ENCODE peak calls at places on chromosomes 5 and 9, in seven cellular contexts. G is HCT116, T is H1, H is K562, W is GM12878, U is SK-N-SH, V is HepG2. A is an unnamed sample.

GRCh38 chr5:150136290-150136689 is 19.4 kb downstream of the PDGFRB start:
- DNase-seq in H (no peak), U (peak), V (no peak), W (no peak), T (no peak), G (no peak), A (no peak)

GRCh38 chr5:147763791-147764525 is 18.6 kb downstream of the JAKMIP2 start:
- DNase-seq in T (no peak), U (no peak), G (no peak), V (peak), W (no peak), H (no peak), A (no peak)

GRCh38 chr9:136023401-136024225 is 62.4 kb upstream of the UBAC1 start:
- DNase-seq in U (peak), H (no peak), W (no peak), V (no peak), G (no peak), T (peak), A (no peak)

GRCh38 chr5:167050568-167051214 is 1240.8 kb upstream of the WWC1 start:
- DNase-seq in H (no peak), G (no peak), T (peak), U (no peak), V (no peak), W (no peak), A (no peak)

GRCh38 chr9:130430734-130431535 is 13.8 kb upstream of the ASS1 start:
- DNase-seq in W (no peak), G (no peak), T (no peak), U (no peak), H (no peak), V (no peak), A (no peak)

GRCh38 chr9:18463991-18464390 is 10.0 kb upstream of the ADAMTSL1 start:
- DNase-seq in G (no peak), W (no peak), U (no peak), H (no peak), V (no peak), T (no peak), A (no peak)

GRCh38 chr5:65142511-65143011 is 339.2 kb downstream of the ADAMTS6 start:
- DNase-seq in G (no peak), V (no peak), T (no peak), U (no peak), W (no peak), H (no peak), A (no peak)

GRCh38 chr5:151315998-151316597 is 12.5 kb upstream of the SLC36A3 start:
- DNase-seq in T (peak), U (peak), H (peak), W (peak), V (peak), G (peak), A (peak)

GRCh38 chr5:53008751-53009150 is 19.6 kb downstream of the ITGA2 start:
- DNase-seq in H (no peak), U (no peak), T (no peak), V (no peak), G (peak), W (no peak), A (no peak)

GRCh38 chr9:8784813-8785212 is 985.2 kb upstream of the DMAC1 start:
- DNase-seq in W (no peak), G (no peak), U (no peak), V (no peak), H (no peak), T (no peak), A (no peak)

GRCh38 chr5:23235246-23235645 is 272.2 kb upstream of the PRDM9 start:
- DNase-seq in T (no peak), V (no peak), G (no peak), W (no peak), U (no peak), H (no peak), A (no peak)

GRCh38 chr9:128115187-128116103 is 12.1 kb downstream of the PTGES2 start:
- DNase-seq in H (peak), G (no peak), U (no peak), T (no peak), V (peak), W (no peak), A (no peak)

GRCh38 chr5:180126716-180127681 is 55.4 kb upstream of the RNF130 start:
- DNase-seq in V (no peak), T (peak), H (peak), G (no peak), U (peak), W (no peak), A (peak)

GRCh38 chr5:38463634-38464521 is 92.6 kb downstream of the LIFR start:
- DNase-seq in W (no peak), V (peak), T (no peak), G (peak), H (no peak), U (no peak), A (peak)

GRCh38 chr5:149471406-149472183 is 79.6 kb downstream of the CSNK1A1 start:
- DNase-seq in T (no peak), G (no peak), U (no peak), H (peak), V (no peak), W (no peak), A (no peak)

GRCh38 chr9:116646661-116647514 is 40.2 kb upstream of the TRIM32 start:
- DNase-seq in H (peak), W (no peak), T (no peak), U (peak), G (peak), V (peak), A (peak)

GRCh38 chr5:8730194-8730593 is 815.7 kb downstream of the SEMA5A start:
- DNase-seq in V (no peak), T (no peak), W (no peak), U (no peak), H (no peak), G (no peak), A (no peak)

GRCh38 chr5:111779260-111780254 is 22.6 kb upstream of the NREP start:
- DNase-seq in W (no peak), T (no peak), V (no peak), H (no peak), U (no peak), G (no peak), A (no peak)

GRCh38 chr5:51397996-51398395 is 14.7 kb downstream of the ISL1 start:
- DNase-seq in W (no peak), U (no peak), V (no peak), T (no peak), H (no peak), G (no peak), A (no peak)

GRCh38 chr5:90940227-90940995 is 381.8 kb downstream of the ADGRV1 start:
- DNase-seq in G (no peak), W (peak), U (peak), T (peak), H (peak), V (no peak), A (no peak)

GRCh38 chr5:40680741-40681350 is 1.1 kb downstream of the PTGER4 start:
- DNase-seq in V (no peak), G (no peak), H (no peak), W (no peak), U (peak), T (peak), A (no peak)

GRCh38 chr5:143234162-143234842 is 169.2 kb downstream of the NR3C1 start:
- DNase-seq in W (no peak), G (no peak), U (no peak), H (no peak), T (no peak), V (peak), A (no peak)

GRCh38 chr9:91429501-91429900 is 5.9 kb upstream of the NFIL3 start:
- DNase-seq in H (no peak), W (no peak), T (no peak), G (no peak), U (no peak), V (no peak), A (no peak)

GRCh38 chr5:165334186-165334585 is 1828.8 kb downstream of the MAT2B start:
- DNase-seq in V (no peak), H (no peak), W (no peak), T (no peak), G (no peak), U (no peak), A (no peak)

GRCh38 chr9:20658677-20659473 is 25.2 kb upstream of the FOCAD start:
- DNase-seq in U (no peak), V (no peak), W (no peak), H (no peak), G (no peak), T (no peak), A (no peak)

GRCh38 chr9:6215562-6215961 is at the start of gene IL33:
- DNase-seq in G (no peak), U (peak), H (no peak), W (no peak), V (no peak), T (no peak), A (no peak)

DNA sequence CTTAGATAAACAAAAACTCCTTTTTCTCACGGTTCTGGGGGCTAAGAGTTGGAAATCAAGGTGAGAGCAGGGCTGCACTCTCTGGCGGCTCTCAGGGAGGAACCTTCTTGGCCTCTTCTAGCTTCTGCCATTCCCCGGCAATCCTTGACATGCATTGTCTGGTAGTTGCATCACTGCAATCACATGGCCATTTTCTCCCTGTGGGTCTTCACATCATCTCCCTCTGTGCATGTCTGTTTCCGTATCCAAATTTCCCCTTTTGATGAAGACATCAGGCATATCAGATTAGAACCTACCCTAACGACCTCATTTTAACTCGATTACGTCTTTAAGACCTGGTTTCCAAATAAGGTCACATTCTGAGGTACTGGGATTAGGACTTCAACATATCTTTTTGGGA is 129.2 kb upstream of the MAN2A1 start:
- DNase-seq in H (no peak), U (no peak), V (no peak), G (no peak), W (no peak), T (no peak), A (no peak)
- TF ChIP-seq JUND in H (no peak), U (no peak), V (no peak), G (no peak), W (no peak), T (no peak), A (no peak)

DNA sequence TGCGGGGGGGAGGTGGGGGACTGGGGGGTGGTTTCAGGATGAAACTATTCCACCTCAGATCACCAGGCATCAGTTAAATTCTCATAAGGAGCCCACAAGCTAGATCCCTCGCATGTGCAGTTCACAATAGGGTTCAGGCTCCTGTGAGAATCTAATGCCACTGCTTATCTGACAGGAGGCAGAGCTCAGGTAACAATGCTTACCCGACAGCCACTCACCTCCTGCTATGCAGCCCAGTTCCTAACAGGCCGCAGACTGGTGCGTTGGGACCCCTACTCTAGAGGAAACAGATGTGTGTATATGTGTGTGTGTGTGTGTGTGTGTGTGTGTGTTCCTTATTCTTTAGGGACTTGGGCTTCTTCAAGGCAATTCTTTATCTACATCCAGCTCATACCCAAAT is 352.3 kb upstream of the CCNH start:
- DNase-seq in V (no peak), H (no peak), W (no peak), U (no peak), G (no peak), T (no peak), A (no peak)
- TF ChIP-seq JUND in V (no peak), H (no peak), W (no peak), U (no peak), G (no peak), T (no peak), A (no peak)

DNA sequence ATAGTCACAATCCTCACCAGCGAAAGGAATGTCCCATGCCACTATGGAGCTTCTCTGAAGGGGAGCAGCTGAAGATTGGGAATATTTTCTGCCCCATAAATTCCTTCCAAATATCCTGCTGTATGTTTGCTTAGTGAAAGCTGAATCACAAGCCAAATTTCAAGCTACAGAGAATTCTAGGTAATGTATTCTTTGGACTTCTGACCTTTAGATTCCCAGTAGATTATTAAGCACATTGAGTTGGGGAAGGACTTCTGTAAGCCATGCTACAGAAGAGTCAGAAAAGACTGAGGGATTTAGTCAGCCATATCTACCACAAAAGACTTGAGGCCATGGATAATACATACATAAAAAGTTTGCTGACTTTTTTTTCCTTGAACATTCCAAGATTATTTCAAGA is 1342.0 kb upstream of the NUDT12 start:
- DNase-seq in U (no peak), V (no peak), G (no peak), T (no peak), W (no peak), H (no peak), A (no peak)
- TF ChIP-seq JUND in U (no peak), V (no peak), G (no peak), T (no peak), W (no peak), H (no peak), A (no peak)

DNA sequence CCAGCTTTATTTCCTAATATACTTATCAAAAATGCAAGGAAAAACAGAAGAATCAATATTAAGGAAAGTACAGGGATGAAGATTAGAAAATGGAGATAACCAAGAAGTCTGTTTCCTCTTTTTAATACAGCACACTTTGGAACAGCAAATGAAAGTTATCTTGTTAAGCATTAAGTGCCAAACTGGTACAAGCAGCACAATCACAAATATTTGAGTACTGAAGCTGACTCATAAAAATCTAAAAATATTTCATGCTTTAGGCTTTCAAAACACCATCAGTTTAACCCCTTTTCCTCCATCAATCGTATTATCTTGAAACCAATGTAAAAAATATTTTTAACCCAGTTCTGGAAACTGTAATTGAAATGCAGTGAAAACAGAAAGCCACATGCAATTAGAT is 2.7 kb downstream of the FBXW11 start:
- DNase-seq in U (no peak), W (no peak), H (no peak), V (no peak), T (no peak), G (no peak), A (no peak)
- TF ChIP-seq JUND in U (no peak), W (no peak), H (no peak), V (no peak), T (no peak), G (no peak), A (no peak)

GRCh38 chr5:12703254-12703653 is 799.0 kb upstream of the CTNND2 start:
- DNase-seq in T (no peak), H (no peak), V (no peak), G (no peak), W (no peak), U (no peak), A (no peak)

GRCh38 chr5:12707560-12707959 is 803.3 kb upstream of the CTNND2 start:
- DNase-seq in T (no peak), V (no peak), W (no peak), G (no peak), H (no peak), U (no peak), A (no peak)

DNA sequence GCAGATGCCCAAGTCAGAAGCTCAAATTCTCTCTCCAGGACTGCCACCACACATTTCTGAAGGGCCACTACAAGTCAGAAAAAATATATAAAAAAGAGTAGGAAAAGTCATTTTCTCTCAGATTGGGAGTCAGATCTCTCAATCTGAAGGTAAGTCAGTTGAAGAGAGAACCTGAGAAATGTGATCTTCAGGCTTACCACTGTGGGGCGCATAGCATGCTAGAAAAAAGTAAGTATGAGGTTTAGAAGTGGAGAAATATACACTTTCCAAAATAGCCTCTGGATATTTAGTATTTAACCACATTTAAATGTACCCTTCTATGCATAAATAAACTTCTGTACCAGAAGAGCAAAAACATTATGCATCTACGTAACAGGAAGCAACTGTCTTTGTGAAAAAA is 800.7 kb upstream of the CTNND2 start:
- DNase-seq in U (no peak), W (no peak), T (no peak), H (no peak), G (no peak), V (no peak), A (no peak)
- TF ChIP-seq JUND in U (no peak), W (no peak), T (no peak), H (no peak), G (no peak), V (no peak), A (no peak)

DNA sequence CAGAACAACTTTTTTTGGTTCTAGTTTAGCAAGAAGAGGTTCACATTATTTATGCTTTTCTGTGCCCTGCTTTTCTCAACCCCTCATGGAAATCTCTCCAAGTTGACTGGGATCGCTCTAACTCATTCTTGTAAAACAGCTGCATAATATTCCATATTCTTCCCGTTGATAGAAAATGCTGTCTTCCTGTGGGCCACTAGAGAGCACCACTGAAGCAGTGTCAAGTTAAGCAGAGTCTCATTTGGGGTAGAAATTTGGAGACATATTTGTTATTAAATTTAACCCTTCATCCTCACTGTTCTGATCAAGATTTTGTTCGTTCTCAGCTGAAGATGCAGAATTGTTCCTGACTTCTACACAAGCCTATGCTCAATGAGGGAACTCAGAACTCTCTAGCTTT is 140.1 kb downstream of the CEMIP2 start:
- DNase-seq in G (no peak), V (peak), W (no peak), H (peak), U (no peak), T (no peak), A (peak)
- TF ChIP-seq JUND in G (no peak), V (no peak), W (no peak), H (no peak), U (no peak), T (no peak), A (no peak)

DNA sequence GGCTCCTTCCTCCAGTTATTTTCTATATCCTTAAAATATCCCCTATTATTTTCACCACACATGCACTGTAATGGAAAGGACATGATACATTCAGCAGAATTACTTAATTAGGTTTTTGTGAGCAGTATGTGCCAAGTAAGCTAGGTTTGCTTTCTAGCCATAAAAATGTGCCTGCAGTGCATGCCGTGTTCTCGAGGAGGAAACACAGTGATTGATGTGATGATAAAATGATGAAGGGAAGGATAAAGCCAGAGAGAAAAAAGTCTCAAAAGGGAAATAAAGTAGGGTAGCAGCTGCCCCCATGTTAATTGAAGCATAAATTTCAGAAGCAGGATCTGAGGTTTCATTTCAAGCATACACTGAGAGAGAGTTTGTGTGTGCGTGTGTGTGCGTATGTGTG is 714.1 kb upstream of the C9orf72 start:
- DNase-seq in G (no peak), T (no peak), W (no peak), V (no peak), U (peak), H (no peak), A (no peak)
- TF ChIP-seq JUND in G (no peak), T (no peak), W (no peak), V (no peak), U (no peak), H (no peak), A (no peak)

GRCh38 chr9:34437006-34437925 is 21.1 kb downstream of the FAM219A start:
- DNase-seq in G (peak), H (peak), U (peak), W (peak), V (peak), T (peak), A (peak)
- TF ChIP-seq JUND in G (no peak), H (no peak), U (no peak), W (no peak), V (no peak), T (no peak), A (no peak)

GRCh38 chr9:99181621-99182020 is 40.1 kb downstream of the ALG2 start:
- DNase-seq in G (no peak), W (peak), V (no peak), T (no peak), H (no peak), U (no peak), A (no peak)

GRCh38 chr9:99180662-99181061 is 41.1 kb downstream of the ALG2 start:
- DNase-seq in W (no peak), V (no peak), T (no peak), G (no peak), U (no peak), H (no peak), A (no peak)

GRCh38 chr9:99178912-99179872 is 42.5 kb downstream of the ALG2 start:
- DNase-seq in V (no peak), H (no peak), T (no peak), W (no peak), G (no peak), U (peak), A (no peak)

GRCh38 chr9:99180199-99180598 is 41.5 kb downstream of the ALG2 start:
- DNase-seq in H (no peak), U (no peak), W (no peak), T (no peak), G (no peak), V (no peak), A (no peak)

GRCh38 chr9:99181206-99181605 is 40.5 kb downstream of the ALG2 start:
- DNase-seq in U (no peak), W (no peak), V (no peak), T (no peak), G (no peak), H (no peak), A (no peak)
- TF ChIP-seq JUND in U (no peak), W (no peak), V (no peak), T (no peak), G (no peak), H (no peak), A (no peak)

A was measured in T47D.